ENCODE peak calls at places on chromosomes 5 and 9, in ten cellular contexts. One of them, this sample, is unnamed. For H3K27me3, the result is how much of the 10 kb centered on the place peaks cover.

GRCh38 chr5:90168399-90168798 is 241.2 kb downstream of the CETN3 start:
- DNase-seq in upper lobe of right lung: no peak
- DNase-seq in cardiac muscle cell: no peak
- DNase-seq in tibial nerve: no peak
- DNase-seq in heart left ventricle: no peak
- DNase-seq in GM23338: no peak
- DNase-seq in keratinocyte: no peak
- DNase-seq in ascending aorta: no peak
- DNase-seq in mammary epithelial cell: no peak
- DNase-seq in HCT116: no peak
- DNase-seq in this sample: no peak

GRCh38 chr5:10706326-10706725 is 54.7 kb downstream of the DAP start:
- DNase-seq in tibial nerve: no peak
- DNase-seq in cardiac muscle cell: no peak
- DNase-seq in keratinocyte: no peak
- DNase-seq in upper lobe of right lung: no peak
- DNase-seq in mammary epithelial cell: no peak
- DNase-seq in HCT116: no peak
- DNase-seq in heart left ventricle: no peak
- DNase-seq in ascending aorta: no peak
- DNase-seq in GM23338: no peak
- DNase-seq in this sample: no peak

GRCh38 chr9:124110307-124110915 is 98.8 kb downstream of the LHX2 start:
- DNase-seq in ascending aorta: no peak
- DNase-seq in cardiac muscle cell: peak
- DNase-seq in mammary epithelial cell: peak
- DNase-seq in keratinocyte: no peak
- DNase-seq in heart left ventricle: peak
- DNase-seq in tibial nerve: peak
- DNase-seq in upper lobe of right lung: peak
- DNase-seq in HCT116: no peak
- DNase-seq in GM23338: peak
- DNase-seq in this sample: peak

GRCh38 chr5:151622367-151623097 is 31.4 kb upstream of the FAT2 start:
- DNase-seq in GM23338: no peak
- DNase-seq in upper lobe of right lung: no peak
- DNase-seq in cardiac muscle cell: no peak
- DNase-seq in HCT116: no peak
- DNase-seq in tibial nerve: no peak
- DNase-seq in keratinocyte: no peak
- DNase-seq in ascending aorta: no peak
- DNase-seq in heart left ventricle: no peak
- DNase-seq in mammary epithelial cell: peak
- DNase-seq in this sample: no peak

GRCh38 chr5:57764479-57765089 is 282.0 kb upstream of the ACTBL2 start:
- DNase-seq in upper lobe of right lung: no peak
- DNase-seq in GM23338: no peak
- DNase-seq in HCT116: no peak
- DNase-seq in keratinocyte: no peak
- DNase-seq in tibial nerve: no peak
- DNase-seq in cardiac muscle cell: no peak
- DNase-seq in heart left ventricle: no peak
- DNase-seq in mammary epithelial cell: no peak
- DNase-seq in ascending aorta: no peak
- DNase-seq in this sample: no peak

GRCh38 chr5:65981969-65982368 is 55.6 kb downstream of the ERBIN start:
- DNase-seq in heart left ventricle: no peak
- DNase-seq in upper lobe of right lung: no peak
- DNase-seq in tibial nerve: no peak
- DNase-seq in keratinocyte: no peak
- DNase-seq in HCT116: no peak
- DNase-seq in mammary epithelial cell: no peak
- DNase-seq in GM23338: no peak
- DNase-seq in ascending aorta: no peak
- DNase-seq in cardiac muscle cell: no peak
- DNase-seq in this sample: no peak

GRCh38 chr9:122445155-122445749 is 32.5 kb downstream of the OR1J1 start:
- DNase-seq in ascending aorta: no peak
- DNase-seq in GM23338: no peak
- DNase-seq in keratinocyte: no peak
- DNase-seq in cardiac muscle cell: no peak
- DNase-seq in HCT116: no peak
- DNase-seq in mammary epithelial cell: no peak
- DNase-seq in upper lobe of right lung: no peak
- DNase-seq in tibial nerve: no peak
- DNase-seq in heart left ventricle: no peak
- DNase-seq in this sample: no peak

GRCh38 chr9:86424246-86424891 is 70.2 kb upstream of the TUT7 start:
- DNase-seq in GM23338: no peak
- DNase-seq in cardiac muscle cell: no peak
- DNase-seq in tibial nerve: no peak
- DNase-seq in HCT116: no peak
- DNase-seq in upper lobe of right lung: no peak
- DNase-seq in mammary epithelial cell: no peak
- DNase-seq in heart left ventricle: no peak
- DNase-seq in keratinocyte: no peak
- DNase-seq in ascending aorta: no peak
- DNase-seq in this sample: no peak

GRCh38 chr9:695252-695651 is 146.2 kb upstream of the DMRT1 start:
- DNase-seq in GM23338: no peak
- DNase-seq in HCT116: no peak
- DNase-seq in heart left ventricle: no peak
- DNase-seq in keratinocyte: no peak
- DNase-seq in ascending aorta: no peak
- DNase-seq in upper lobe of right lung: no peak
- DNase-seq in mammary epithelial cell: no peak
- DNase-seq in tibial nerve: no peak
- DNase-seq in cardiac muscle cell: no peak
- DNase-seq in this sample: no peak

GRCh38 chr9:698937-699336 is 142.6 kb upstream of the DMRT1 start:
- DNase-seq in mammary epithelial cell: no peak
- DNase-seq in heart left ventricle: no peak
- DNase-seq in GM23338: no peak
- DNase-seq in cardiac muscle cell: no peak
- DNase-seq in ascending aorta: no peak
- DNase-seq in keratinocyte: no peak
- DNase-seq in upper lobe of right lung: no peak
- DNase-seq in tibial nerve: no peak
- DNase-seq in HCT116: no peak
- DNase-seq in this sample: no peak

GRCh38 chr9:694499-695154 is 146.9 kb upstream of the DMRT1 start:
- DNase-seq in tibial nerve: no peak
- DNase-seq in upper lobe of right lung: no peak
- DNase-seq in cardiac muscle cell: no peak
- DNase-seq in HCT116: no peak
- DNase-seq in keratinocyte: peak
- DNase-seq in heart left ventricle: no peak
- DNase-seq in ascending aorta: no peak
- DNase-seq in GM23338: no peak
- DNase-seq in mammary epithelial cell: peak
- DNase-seq in this sample: peak

GRCh38 chr9:698276-698675 is 143.2 kb upstream of the DMRT1 start:
- DNase-seq in HCT116: no peak
- DNase-seq in upper lobe of right lung: no peak
- DNase-seq in tibial nerve: no peak
- DNase-seq in heart left ventricle: no peak
- DNase-seq in mammary epithelial cell: no peak
- DNase-seq in ascending aorta: no peak
- DNase-seq in cardiac muscle cell: no peak
- DNase-seq in keratinocyte: no peak
- DNase-seq in GM23338: no peak
- DNase-seq in this sample: no peak

DNA sequence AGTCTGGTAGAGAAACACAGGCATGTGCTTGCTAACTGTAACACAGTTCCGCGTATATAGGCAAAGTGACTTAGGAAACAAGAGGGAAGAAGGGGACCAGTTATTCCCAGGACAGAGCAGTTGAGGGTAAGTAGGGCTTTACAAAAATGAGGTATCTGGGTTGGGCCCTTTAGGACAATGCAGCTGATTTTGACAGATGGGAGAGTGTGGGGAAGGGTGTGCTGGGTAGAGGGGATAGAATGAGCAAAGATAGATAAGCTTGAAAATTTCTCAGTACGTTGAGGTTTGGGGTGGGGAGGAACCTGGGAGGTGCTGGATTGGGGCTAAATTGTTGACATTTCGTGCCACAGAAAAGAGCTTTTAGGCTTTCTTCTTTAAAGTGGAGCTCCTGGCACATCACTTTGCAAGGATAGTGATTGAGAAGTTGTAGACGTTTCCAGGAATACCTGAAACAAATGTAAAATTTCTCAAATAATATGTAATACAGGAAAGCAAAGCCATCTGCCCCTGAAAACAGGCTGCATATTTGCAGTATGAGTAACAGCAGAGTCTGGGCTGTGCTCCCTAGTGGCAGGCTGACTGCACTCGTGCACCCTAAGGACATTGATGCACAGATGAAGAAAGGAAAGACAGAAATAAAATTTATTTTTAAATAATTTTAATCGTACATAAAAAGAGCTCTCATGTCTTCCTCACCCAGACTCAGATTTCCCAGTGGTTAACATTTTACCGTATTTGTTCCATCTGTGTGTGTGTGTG is 145.0 kb upstream of the DMRT1 start:
- DNase-seq in GM23338: no peak
- DNase-seq in cardiac muscle cell: no peak
- DNase-seq in keratinocyte: no peak
- DNase-seq in ascending aorta: no peak
- DNase-seq in heart left ventricle: peak
- DNase-seq in mammary epithelial cell: no peak
- DNase-seq in tibial nerve: no peak
- DNase-seq in HCT116: no peak
- DNase-seq in upper lobe of right lung: no peak
- DNase-seq in this sample: no peak
- TF ChIP-seq CTCF in GM23338: no peak
- TF ChIP-seq CTCF in cardiac muscle cell: peak
- TF ChIP-seq CTCF in keratinocyte: peak
- TF ChIP-seq CTCF in ascending aorta: no peak
- TF ChIP-seq CTCF in heart left ventricle: no peak
- TF ChIP-seq CTCF in mammary epithelial cell: peak
- TF ChIP-seq CTCF in tibial nerve: no peak
- TF ChIP-seq CTCF in HCT116: no peak
- TF ChIP-seq CTCF in upper lobe of right lung: no peak
- TF ChIP-seq CTCF in this sample: peak

GRCh38 chr9:37382982-37383357 is 39.5 kb upstream of the GRHPR start:
- DNase-seq in ascending aorta: no peak
- DNase-seq in heart left ventricle: no peak
- DNase-seq in mammary epithelial cell: no peak
- DNase-seq in GM23338: no peak
- DNase-seq in cardiac muscle cell: no peak
- DNase-seq in upper lobe of right lung: no peak
- DNase-seq in keratinocyte: no peak
- DNase-seq in tibial nerve: no peak
- DNase-seq in HCT116: no peak
- DNase-seq in this sample: no peak

GRCh38 chr9:37382161-37382981 is 40.1 kb upstream of the GRHPR start:
- DNase-seq in GM23338: no peak
- DNase-seq in upper lobe of right lung: no peak
- DNase-seq in cardiac muscle cell: no peak
- DNase-seq in heart left ventricle: no peak
- DNase-seq in mammary epithelial cell: no peak
- DNase-seq in tibial nerve: no peak
- DNase-seq in ascending aorta: no peak
- DNase-seq in HCT116: no peak
- DNase-seq in keratinocyte: no peak
- DNase-seq in this sample: no peak

GRCh38 chr9:37383876-37384715 is 38.4 kb upstream of the GRHPR start:
- DNase-seq in cardiac muscle cell: no peak
- DNase-seq in HCT116: no peak
- DNase-seq in heart left ventricle: no peak
- DNase-seq in ascending aorta: no peak
- DNase-seq in tibial nerve: no peak
- DNase-seq in GM23338: no peak
- DNase-seq in keratinocyte: no peak
- DNase-seq in upper lobe of right lung: no peak
- DNase-seq in mammary epithelial cell: no peak
- DNase-seq in this sample: no peak

GRCh38 chr9:37385286-37385685 is 37.2 kb upstream of the GRHPR start:
- DNase-seq in upper lobe of right lung: no peak
- DNase-seq in mammary epithelial cell: no peak
- DNase-seq in HCT116: no peak
- DNase-seq in tibial nerve: no peak
- DNase-seq in ascending aorta: no peak
- DNase-seq in keratinocyte: no peak
- DNase-seq in GM23338: no peak
- DNase-seq in heart left ventricle: no peak
- DNase-seq in cardiac muscle cell: no peak
- DNase-seq in this sample: no peak

DNA sequence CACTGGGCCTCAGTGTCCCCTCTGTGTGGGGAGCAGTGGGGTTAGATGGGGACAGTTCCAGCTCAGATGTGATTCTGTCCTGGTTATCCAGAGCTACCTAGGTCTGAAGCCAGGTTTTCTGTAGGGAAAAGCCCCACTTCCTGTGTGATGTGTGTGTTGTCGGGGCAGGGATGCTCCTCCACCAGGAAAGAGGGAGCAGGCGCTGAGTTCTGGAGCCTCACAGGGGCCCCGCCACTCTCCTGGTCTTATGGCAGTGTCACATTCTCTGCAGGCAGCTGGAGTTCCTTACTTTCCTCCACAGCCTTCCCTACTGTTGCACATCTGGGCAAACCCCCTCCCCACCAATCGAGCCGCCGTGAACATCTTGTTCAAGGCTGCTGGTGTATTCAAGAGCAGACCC is 39.1 kb upstream of the GRHPR start:
- DNase-seq in HCT116: no peak
- DNase-seq in ascending aorta: no peak
- DNase-seq in GM23338: no peak
- DNase-seq in keratinocyte: no peak
- DNase-seq in cardiac muscle cell: no peak
- DNase-seq in mammary epithelial cell: no peak
- DNase-seq in heart left ventricle: no peak
- DNase-seq in tibial nerve: no peak
- DNase-seq in upper lobe of right lung: no peak
- DNase-seq in this sample: no peak
- H3K4me3 ChIP-seq in HCT116: no peak
- H3K4me3 ChIP-seq in ascending aorta: no peak
- H3K4me3 ChIP-seq in GM23338: no peak
- H3K4me3 ChIP-seq in keratinocyte: no peak
- H3K4me3 ChIP-seq in cardiac muscle cell: no peak
- H3K4me3 ChIP-seq in mammary epithelial cell: no peak
- H3K4me3 ChIP-seq in heart left ventricle: no peak
- H3K4me3 ChIP-seq in tibial nerve: no peak
- H3K4me3 ChIP-seq in upper lobe of right lung: no peak
- H3K4me3 ChIP-seq in this sample: no peak

GRCh38 chr5:77213601-77214000 is 3.1 kb downstream of the PDE8B start:
- DNase-seq in HCT116: no peak
- DNase-seq in GM23338: no peak
- DNase-seq in ascending aorta: no peak
- DNase-seq in cardiac muscle cell: no peak
- DNase-seq in mammary epithelial cell: no peak
- DNase-seq in keratinocyte: no peak
- DNase-seq in tibial nerve: no peak
- DNase-seq in heart left ventricle: no peak
- DNase-seq in upper lobe of right lung: no peak
- DNase-seq in this sample: no peak

GRCh38 chr5:77209495-77210090 is 887 bp upstream of the PDE8B start:
- DNase-seq in tibial nerve: no peak
- DNase-seq in keratinocyte: no peak
- DNase-seq in cardiac muscle cell: no peak
- DNase-seq in mammary epithelial cell: no peak
- DNase-seq in HCT116: no peak
- DNase-seq in upper lobe of right lung: no peak
- DNase-seq in heart left ventricle: no peak
- DNase-seq in GM23338: no peak
- DNase-seq in ascending aorta: no peak
- DNase-seq in this sample: no peak

GRCh38 chr5:77210091-77211012 is at the start of gene PDE8B:
- DNase-seq in HCT116: no peak
- DNase-seq in heart left ventricle: no peak
- DNase-seq in upper lobe of right lung: peak
- DNase-seq in keratinocyte: no peak
- DNase-seq in ascending aorta: no peak
- DNase-seq in cardiac muscle cell: peak
- DNase-seq in GM23338: peak
- DNase-seq in mammary epithelial cell: no peak
- DNase-seq in tibial nerve: no peak
- DNase-seq in this sample: no peak

GRCh38 chr5:77211013-77211690 is 672 bp downstream of the PDE8B start:
- DNase-seq in ascending aorta: no peak
- DNase-seq in GM23338: peak
- DNase-seq in cardiac muscle cell: peak
- DNase-seq in upper lobe of right lung: no peak
- DNase-seq in HCT116: no peak
- DNase-seq in tibial nerve: no peak
- DNase-seq in keratinocyte: no peak
- DNase-seq in mammary epithelial cell: no peak
- DNase-seq in heart left ventricle: no peak
- DNase-seq in this sample: no peak

GRCh38 chr5:77211691-77212047 is 1.2 kb downstream of the PDE8B start:
- DNase-seq in HCT116: no peak
- DNase-seq in GM23338: no peak
- DNase-seq in tibial nerve: no peak
- DNase-seq in heart left ventricle: no peak
- DNase-seq in cardiac muscle cell: no peak
- DNase-seq in upper lobe of right lung: no peak
- DNase-seq in mammary epithelial cell: no peak
- DNase-seq in keratinocyte: no peak
- DNase-seq in ascending aorta: no peak
- DNase-seq in this sample: no peak
- H3K27me3 ChIP-seq in HCT116: under half
- H3K27me3 ChIP-seq in GM23338: half or more
- H3K27me3 ChIP-seq in tibial nerve: under half
- H3K27me3 ChIP-seq in heart left ventricle: under half
- H3K27me3 ChIP-seq in cardiac muscle cell: half or more
- H3K27me3 ChIP-seq in upper lobe of right lung: under half
- H3K27me3 ChIP-seq in mammary epithelial cell: under half
- H3K27me3 ChIP-seq in keratinocyte: half or more
- H3K27me3 ChIP-seq in ascending aorta: under half
- H3K27me3 ChIP-seq in this sample: under half

GRCh38 chr5:150258126-150258525 is 31.4 kb downstream of the CAMK2A start:
- DNase-seq in ascending aorta: no peak
- DNase-seq in cardiac muscle cell: no peak
- DNase-seq in GM23338: no peak
- DNase-seq in HCT116: no peak
- DNase-seq in keratinocyte: no peak
- DNase-seq in tibial nerve: no peak
- DNase-seq in heart left ventricle: no peak
- DNase-seq in mammary epithelial cell: no peak
- DNase-seq in upper lobe of right lung: no peak
- DNase-seq in this sample: no peak

GRCh38 chr5:150254363-150255154 is 35.0 kb downstream of the CAMK2A start:
- DNase-seq in HCT116: no peak
- DNase-seq in cardiac muscle cell: peak
- DNase-seq in heart left ventricle: no peak
- DNase-seq in mammary epithelial cell: no peak
- DNase-seq in keratinocyte: no peak
- DNase-seq in ascending aorta: no peak
- DNase-seq in upper lobe of right lung: no peak
- DNase-seq in GM23338: no peak
- DNase-seq in tibial nerve: no peak
- DNase-seq in this sample: no peak

GRCh38 chr5:150255659-150256415 is 33.7 kb downstream of the CAMK2A start:
- DNase-seq in HCT116: no peak
- DNase-seq in upper lobe of right lung: no peak
- DNase-seq in tibial nerve: no peak
- DNase-seq in GM23338: no peak
- DNase-seq in keratinocyte: no peak
- DNase-seq in ascending aorta: no peak
- DNase-seq in cardiac muscle cell: peak
- DNase-seq in heart left ventricle: no peak
- DNase-seq in mammary epithelial cell: no peak
- DNase-seq in this sample: no peak

GRCh38 chr5:150257424-150257823 is 32.1 kb downstream of the CAMK2A start:
- DNase-seq in HCT116: no peak
- DNase-seq in upper lobe of right lung: no peak
- DNase-seq in ascending aorta: no peak
- DNase-seq in GM23338: no peak
- DNase-seq in cardiac muscle cell: no peak
- DNase-seq in tibial nerve: no peak
- DNase-seq in mammary epithelial cell: no peak
- DNase-seq in keratinocyte: no peak
- DNase-seq in heart left ventricle: no peak
- DNase-seq in this sample: no peak

GRCh38 chr5:150256416-150257064 is 33.0 kb downstream of the CAMK2A start:
- DNase-seq in mammary epithelial cell: no peak
- DNase-seq in GM23338: peak
- DNase-seq in HCT116: no peak
- DNase-seq in keratinocyte: no peak
- DNase-seq in tibial nerve: no peak
- DNase-seq in upper lobe of right lung: no peak
- DNase-seq in ascending aorta: no peak
- DNase-seq in heart left ventricle: no peak
- DNase-seq in cardiac muscle cell: peak
- DNase-seq in this sample: no peak
- TF ChIP-seq CTCF in mammary epithelial cell: no peak
- TF ChIP-seq CTCF in GM23338: peak
- TF ChIP-seq CTCF in HCT116: peak
- TF ChIP-seq CTCF in keratinocyte: no peak
- TF ChIP-seq CTCF in tibial nerve: no peak
- TF ChIP-seq CTCF in upper lobe of right lung: no peak
- TF ChIP-seq CTCF in ascending aorta: no peak
- TF ChIP-seq CTCF in heart left ventricle: no peak
- TF ChIP-seq CTCF in cardiac muscle cell: no peak
- TF ChIP-seq CTCF in this sample: peak